ENCODE peak calls at places on chromosomes 1 and 21, in seven cellular contexts. G is H1, N is IMR-90, F is neuronal stem cell, Q is mesendoderm, D is mesenchymal stem cell, V is trophoblast cell. R is an unnamed sample.

GRCh38 chr1:208238710-208239517 is 5.3 kb downstream of the PLXNA2 start:
- DNase-seq in G (no peak), N (peak; percentile 57), F (no peak), Q (peak; percentile 87), D (peak; percentile 76), V (peak; percentile 68), R (peak; percentile 77)

GRCh38 chr1:245129321-245129720 is 25.5 kb upstream of the KIF26B start:
- DNase-seq in G (no peak), N (no peak), F (no peak), Q (no peak), D (no peak), V (no peak), R (no peak)

GRCh38 chr1:151715726-151716404 is 738 bp downstream of the CELF3 start:
- DNase-seq in G (no peak), N (no peak), F (peak; percentile 61), Q (peak; percentile 80), D (no peak), V (no peak), R (peak; percentile 78)

GRCh38 chr1:41695118-41695517 is 210.6 kb upstream of the EDN2 start:
- DNase-seq in G (no peak), N (no peak), F (no peak), Q (no peak), D (no peak), V (no peak), R (no peak)

GRCh38 chr1:30537279-30537678 is 186.1 kb downstream of the MATN1 start:
- DNase-seq in G (no peak), N (no peak), F (no peak), Q (no peak), D (no peak), V (no peak), R (no peak)

GRCh38 chr21:41928621-41929220 is 25.1 kb downstream of the C2CD2 start:
- DNase-seq in G (no peak), N (no peak), F (no peak), Q (no peak), D (peak; percentile 58), V (peak; percentile 30), R (no peak)

GRCh38 chr1:108750476-108751191 is 4.2 kb downstream of the STXBP3 start:
- DNase-seq in G (no peak), N (no peak), F (no peak), Q (no peak), D (no peak), V (no peak), R (no peak)

GRCh38 chr1:41493117-41493536 is 8.6 kb upstream of the EDN2 start:
- DNase-seq in G (no peak), N (peak; percentile 95), F (no peak), Q (no peak), D (peak; percentile 96), V (no peak), R (no peak)

GRCh38 chr1:191953516-191953915 is 204.7 kb upstream of the RGS18 start:
- DNase-seq in G (no peak), N (peak; percentile 7), F (no peak), Q (no peak), D (no peak), V (no peak), R (no peak)

GRCh38 chr1:109084563-109085517 is 5.7 kb upstream of the TMEM167B start:
- DNase-seq in G (no peak), N (peak; percentile 47), F (no peak), Q (no peak), D (peak; percentile 30), V (no peak), R (no peak)

DNA sequence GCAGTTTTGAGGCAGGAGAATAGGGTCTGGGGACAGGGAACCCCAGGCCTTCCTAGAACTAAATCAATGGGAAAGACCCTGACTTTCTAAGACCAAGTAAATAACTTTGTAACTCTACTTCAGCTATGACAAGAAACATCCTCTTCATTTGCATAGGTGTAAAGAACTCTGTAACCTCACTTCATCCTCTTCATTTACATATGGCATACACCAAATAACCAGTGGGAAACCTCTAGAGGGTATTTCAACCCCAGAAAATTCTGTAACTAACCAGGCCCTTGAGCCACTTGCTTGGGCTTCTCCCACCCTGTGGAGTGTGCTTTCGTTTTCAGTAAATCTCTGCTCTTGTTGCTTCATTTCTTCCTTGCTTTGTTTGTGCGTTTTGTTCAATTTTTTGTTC is 495.6 kb downstream of the SIPA1L2 start:
- DNase-seq in G (no peak), N (no peak), F (no peak), Q (no peak), D (no peak), V (no peak), R (no peak)
- H2BK5ac ChIP-seq in G (no peak overlapping the region), N (no peak overlapping the region), F (no peak overlapping the region), Q (no peak overlapping the region), D (no peak overlapping the region), V (no peak overlapping the region), R (no peak overlapping the region)

DNA sequence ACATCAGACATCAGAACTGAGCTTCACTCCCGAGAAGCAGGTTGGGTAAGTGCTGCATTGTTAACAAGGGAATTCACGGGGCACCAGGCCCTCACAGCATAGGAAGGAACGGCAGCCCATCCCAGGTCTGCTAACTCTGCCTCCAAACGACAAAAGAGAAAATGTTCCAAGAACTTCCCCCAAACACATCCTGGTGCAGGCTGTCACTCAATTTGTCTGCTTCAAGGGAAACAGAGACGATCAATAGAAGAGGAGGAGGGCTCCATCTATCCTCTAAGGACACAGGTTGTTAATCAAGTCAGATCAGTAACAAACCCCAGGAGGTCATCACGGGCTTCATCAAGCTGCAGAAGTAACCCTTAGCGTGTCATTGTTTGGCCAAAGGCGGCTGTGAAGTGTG is 3.5 kb upstream of the TSPEAR start:
- DNase-seq in G (no peak), N (no peak), F (no peak), Q (no peak), D (no peak), V (no peak), R (no peak)
- H3K18ac ChIP-seq in G (no peak overlapping the region), N (no peak overlapping the region), F (no peak overlapping the region), Q (no peak overlapping the region), D (no peak overlapping the region), V (no peak overlapping the region), R (no peak overlapping the region)

DNA sequence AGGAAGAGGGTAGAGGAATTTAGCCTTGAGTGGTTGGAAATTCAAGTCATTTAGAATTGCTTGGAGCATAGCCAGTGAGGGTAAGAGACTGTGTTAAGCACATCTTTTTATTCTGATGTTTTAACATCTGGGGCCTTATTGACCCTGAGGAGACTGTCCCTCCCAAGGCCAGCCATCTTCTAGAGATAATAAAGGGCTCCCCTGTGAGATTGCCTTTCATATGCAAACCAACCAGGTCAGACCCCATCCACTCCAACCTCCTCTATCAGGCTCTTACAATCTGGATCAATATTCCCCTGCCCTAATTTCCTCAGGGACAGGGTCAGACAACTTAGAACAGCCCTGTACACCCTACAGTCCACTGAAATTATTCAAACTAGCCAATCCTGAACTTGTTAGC is 93.8 kb downstream of the ATP1B1 start:
- DNase-seq in G (no peak), N (no peak), F (no peak), Q (no peak), D (no peak), V (no peak), R (no peak)
- H2BK120ac ChIP-seq in G (no peak overlapping the region), N (peak overlapping the region; percentile 11), F (no peak overlapping the region), Q (no peak overlapping the region), D (no peak overlapping the region), V (no peak overlapping the region), R (no peak overlapping the region)

DNA sequence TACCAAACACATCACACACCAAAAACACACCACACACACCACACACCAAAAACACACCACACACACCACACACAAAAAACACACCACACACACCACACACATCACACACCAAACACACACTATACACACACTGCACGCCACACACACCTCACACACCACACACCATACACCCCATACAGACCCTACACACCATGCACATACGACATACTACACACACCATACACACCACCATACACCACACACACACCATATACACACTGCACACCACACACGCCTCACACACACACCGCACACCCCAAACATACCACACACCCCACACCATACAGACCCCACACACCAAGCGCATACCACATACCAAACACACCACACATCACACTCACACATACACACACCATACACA is 226.9 kb upstream of the PKN2 start:
- DNase-seq in G (no peak), N (no peak), F (no peak), Q (no peak), D (no peak), V (no peak), R (no peak)
- H2BK5ac ChIP-seq in G (no peak overlapping the region), N (peak overlapping the region; percentile 94), F (no peak overlapping the region), Q (no peak overlapping the region), D (no peak overlapping the region), V (no peak overlapping the region), R (no peak overlapping the region)

DNA sequence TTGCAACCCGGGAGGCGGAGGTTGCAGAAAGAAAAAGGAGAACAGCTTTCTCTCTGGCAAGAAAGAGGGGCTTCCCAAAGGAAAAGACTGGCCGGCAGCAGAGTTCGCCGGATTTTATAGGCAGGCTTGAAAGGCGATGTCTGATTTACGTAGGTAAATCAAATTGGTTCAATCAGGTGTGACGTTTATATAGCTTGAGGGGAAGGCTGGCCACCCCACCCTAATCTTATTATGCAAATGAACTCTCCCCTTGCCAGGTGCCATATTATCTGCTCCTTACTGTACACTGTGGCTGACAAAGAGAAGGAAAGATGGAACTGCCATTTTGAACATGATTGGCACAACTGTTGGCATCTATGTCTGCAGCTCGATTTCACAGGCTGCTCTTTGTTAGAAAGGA is 16.8 kb upstream of the INTS3 start:
- DNase-seq in G (no peak), N (no peak), F (no peak), Q (no peak), D (no peak), V (no peak), R (no peak)
- H3K18ac ChIP-seq in G (no peak overlapping the region), N (no peak overlapping the region), F (no peak overlapping the region), Q (no peak overlapping the region), D (no peak overlapping the region), V (no peak overlapping the region), R (no peak overlapping the region)

DNA sequence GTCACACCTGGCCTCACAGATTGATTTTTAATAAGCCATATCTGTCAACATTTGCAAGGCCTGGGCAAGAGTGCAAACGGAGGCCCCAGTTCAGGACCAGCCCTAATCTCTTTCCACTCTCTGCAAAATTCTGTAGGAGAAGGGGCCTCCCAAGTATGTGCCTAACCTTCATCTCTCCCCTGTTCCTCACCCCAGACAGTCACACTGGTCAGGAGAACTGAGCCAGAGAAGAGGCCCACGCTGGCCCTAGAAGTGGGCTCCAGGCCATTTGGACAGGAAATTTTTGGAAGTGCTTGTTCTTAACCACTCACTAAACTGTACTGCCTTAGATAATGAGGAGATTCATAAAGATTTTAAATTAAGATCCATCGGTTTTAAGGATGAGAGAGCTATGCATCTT is 129.7 kb upstream of the ADGRL2 start:
- DNase-seq in G (no peak), N (no peak), F (no peak), Q (no peak), D (no peak), V (no peak), R (no peak)
- H2BK120ac ChIP-seq in G (no peak overlapping the region), N (peak overlapping the region; percentile 49), F (no peak overlapping the region), Q (no peak overlapping the region), D (peak overlapping the region; percentile 27), V (no peak overlapping the region), R (no peak overlapping the region)

GRCh38 chr1:147683163-147683763 is 12.9 kb upstream of the ACP6 start:
- DNase-seq in G (no peak), N (no peak), F (no peak), Q (no peak), D (no peak), V (no peak), R (no peak)
- H2BK5ac ChIP-seq in G (no peak overlapping the region), N (no peak overlapping the region), F (no peak overlapping the region), Q (no peak overlapping the region), D (no peak overlapping the region), V (no peak overlapping the region), R (no peak overlapping the region)

DNA sequence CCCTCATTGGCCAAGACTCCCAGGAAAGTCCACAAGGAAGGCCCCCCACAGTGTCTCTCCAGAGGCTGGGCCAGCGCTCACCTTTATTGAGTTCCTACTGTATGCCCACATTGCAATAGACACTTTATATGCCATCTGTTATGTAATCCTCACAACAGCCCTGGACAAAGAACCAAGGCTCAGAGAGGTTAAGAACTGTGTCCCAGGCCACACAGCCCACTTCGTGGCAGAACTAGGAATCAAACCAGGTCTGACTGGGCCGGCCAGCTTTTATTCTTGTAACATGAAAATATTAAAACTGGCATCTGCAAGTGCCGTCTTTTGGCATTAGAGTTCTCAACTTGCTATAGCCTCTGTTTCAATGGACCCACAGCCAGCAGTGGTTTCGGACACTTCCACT is 4.5 kb downstream of the CTRC start:
- DNase-seq in G (no peak), N (no peak), F (no peak), Q (no peak), D (no peak), V (no peak), R (no peak)
- H3K18ac ChIP-seq in G (no peak overlapping the region), N (no peak overlapping the region), F (no peak overlapping the region), Q (no peak overlapping the region), D (no peak overlapping the region), V (no peak overlapping the region), R (no peak overlapping the region)